ENCODE peak calls at places on chromosomes 6 and 20, in six cellular contexts. One of them, this sample, is unnamed.

GRCh38 chr6:112694986-112695385 is 347.9 kb downstream of the RFPL4B start:
- DNase-seq in cardiac muscle cell: no peak
- DNase-seq in HTR-8/SVneo: no peak
- DNase-seq in neural progenitor cell: peak
- DNase-seq in fibroblast of pulmonary artery: no peak
- DNase-seq in left lobe of liver: no peak
- DNase-seq in this sample: no peak

GRCh38 chr6:15444081-15444731 is 198.3 kb downstream of the JARID2 start:
- DNase-seq in cardiac muscle cell: no peak
- DNase-seq in HTR-8/SVneo: no peak
- DNase-seq in neural progenitor cell: no peak
- DNase-seq in fibroblast of pulmonary artery: no peak
- DNase-seq in left lobe of liver: no peak
- DNase-seq in this sample: no peak

GRCh38 chr20:62740286-62741141 is 31.9 kb downstream of the NTSR1 start:
- DNase-seq in cardiac muscle cell: peak
- DNase-seq in HTR-8/SVneo: peak
- DNase-seq in neural progenitor cell: no peak
- DNase-seq in fibroblast of pulmonary artery: peak
- DNase-seq in left lobe of liver: no peak
- DNase-seq in this sample: peak

GRCh38 chr6:17167327-17167979 is 65.6 kb downstream of the STMND1 start:
- DNase-seq in cardiac muscle cell: peak
- DNase-seq in HTR-8/SVneo: peak
- DNase-seq in neural progenitor cell: peak
- DNase-seq in fibroblast of pulmonary artery: peak
- DNase-seq in left lobe of liver: peak
- DNase-seq in this sample: peak

GRCh38 chr6:36743538-36744441 is 46.2 kb downstream of the RAB44 start:
- DNase-seq in cardiac muscle cell: no peak
- DNase-seq in HTR-8/SVneo: no peak
- DNase-seq in neural progenitor cell: no peak
- DNase-seq in fibroblast of pulmonary artery: no peak
- DNase-seq in left lobe of liver: no peak
- DNase-seq in this sample: peak

GRCh38 chr6:151091571-151091970 is 148.2 kb upstream of the AKAP12 start:
- DNase-seq in cardiac muscle cell: no peak
- DNase-seq in HTR-8/SVneo: no peak
- DNase-seq in neural progenitor cell: no peak
- DNase-seq in fibroblast of pulmonary artery: no peak
- DNase-seq in left lobe of liver: no peak
- DNase-seq in this sample: no peak

GRCh38 chr6:41338654-41339053 is 3.2 kb downstream of the NCR2 start:
- DNase-seq in cardiac muscle cell: no peak
- DNase-seq in HTR-8/SVneo: no peak
- DNase-seq in neural progenitor cell: no peak
- DNase-seq in fibroblast of pulmonary artery: no peak
- DNase-seq in left lobe of liver: no peak
- DNase-seq in this sample: no peak

GRCh38 chr6:105164418-105164817 is 15.4 kb downstream of the POPDC3 start:
- DNase-seq in cardiac muscle cell: peak
- DNase-seq in HTR-8/SVneo: peak
- DNase-seq in neural progenitor cell: no peak
- DNase-seq in fibroblast of pulmonary artery: peak
- DNase-seq in left lobe of liver: no peak
- DNase-seq in this sample: no peak

GRCh38 chr6:158500016-158500735 is 59.7 kb upstream of the TMEM181 start:
- DNase-seq in cardiac muscle cell: no peak
- DNase-seq in HTR-8/SVneo: peak
- DNase-seq in neural progenitor cell: no peak
- DNase-seq in fibroblast of pulmonary artery: peak
- DNase-seq in left lobe of liver: no peak
- DNase-seq in this sample: no peak

GRCh38 chr6:160013987-160014868 is 45.3 kb downstream of the IGF2R start:
- DNase-seq in cardiac muscle cell: peak
- DNase-seq in HTR-8/SVneo: no peak
- DNase-seq in neural progenitor cell: no peak
- DNase-seq in fibroblast of pulmonary artery: peak
- DNase-seq in left lobe of liver: no peak
- DNase-seq in this sample: no peak

GRCh38 chr6:90708410-90708809 is 121.5 kb upstream of the MAP3K7 start:
- DNase-seq in cardiac muscle cell: no peak
- DNase-seq in HTR-8/SVneo: no peak
- DNase-seq in neural progenitor cell: no peak
- DNase-seq in fibroblast of pulmonary artery: no peak
- DNase-seq in left lobe of liver: no peak
- DNase-seq in this sample: no peak

GRCh38 chr6:161010418-161010817 is 18.8 kb downstream of the MAP3K4 start:
- DNase-seq in cardiac muscle cell: peak
- DNase-seq in HTR-8/SVneo: no peak
- DNase-seq in neural progenitor cell: no peak
- DNase-seq in fibroblast of pulmonary artery: peak
- DNase-seq in left lobe of liver: no peak
- DNase-seq in this sample: no peak

GRCh38 chr20:63957690-63958441 is 1.6 kb upstream of the UCKL1 start:
- DNase-seq in cardiac muscle cell: peak
- DNase-seq in HTR-8/SVneo: no peak
- DNase-seq in neural progenitor cell: peak
- DNase-seq in fibroblast of pulmonary artery: peak
- DNase-seq in left lobe of liver: no peak
- DNase-seq in this sample: peak

GRCh38 chr6:39493174-39493573 is 170.7 kb upstream of the KCNK16 start:
- DNase-seq in cardiac muscle cell: peak
- DNase-seq in HTR-8/SVneo: no peak
- DNase-seq in neural progenitor cell: no peak
- DNase-seq in fibroblast of pulmonary artery: peak
- DNase-seq in left lobe of liver: no peak
- DNase-seq in this sample: no peak

GRCh38 chr6:138240476-138241245 is 22.4 kb upstream of the PBOV1 start:
- DNase-seq in cardiac muscle cell: no peak
- DNase-seq in HTR-8/SVneo: peak
- DNase-seq in neural progenitor cell: no peak
- DNase-seq in fibroblast of pulmonary artery: no peak
- DNase-seq in left lobe of liver: no peak
- DNase-seq in this sample: no peak

GRCh38 chr6:75244063-75244575 is 518 bp upstream of the COX7A2 start:
- DNase-seq in cardiac muscle cell: no peak
- DNase-seq in HTR-8/SVneo: no peak
- DNase-seq in neural progenitor cell: no peak
- DNase-seq in fibroblast of pulmonary artery: no peak
- DNase-seq in left lobe of liver: no peak
- DNase-seq in this sample: no peak

GRCh38 chr6:154410619-154411044 is 54.0 kb upstream of the IPCEF1 start:
- DNase-seq in cardiac muscle cell: peak
- DNase-seq in HTR-8/SVneo: peak
- DNase-seq in neural progenitor cell: no peak
- DNase-seq in fibroblast of pulmonary artery: peak
- DNase-seq in left lobe of liver: no peak
- DNase-seq in this sample: peak

GRCh38 chr20:42795399-42795798 is 394.3 kb downstream of the PTPRT start:
- DNase-seq in cardiac muscle cell: no peak
- DNase-seq in HTR-8/SVneo: no peak
- DNase-seq in neural progenitor cell: no peak
- DNase-seq in fibroblast of pulmonary artery: no peak
- DNase-seq in left lobe of liver: no peak
- DNase-seq in this sample: no peak

GRCh38 chr6:3297909-3298308 is 39.2 kb downstream of the PSMG4 start:
- DNase-seq in cardiac muscle cell: no peak
- DNase-seq in HTR-8/SVneo: no peak
- DNase-seq in neural progenitor cell: no peak
- DNase-seq in fibroblast of pulmonary artery: no peak
- DNase-seq in left lobe of liver: no peak
- DNase-seq in this sample: no peak

GRCh38 chr6:89035252-89036106 is 45.1 kb upstream of the PNRC1 start:
- DNase-seq in cardiac muscle cell: peak
- DNase-seq in HTR-8/SVneo: peak
- DNase-seq in neural progenitor cell: no peak
- DNase-seq in fibroblast of pulmonary artery: peak
- DNase-seq in left lobe of liver: peak
- DNase-seq in this sample: peak

GRCh38 chr6:3226422-3227362 is 761 bp downstream of the TUBB2B start:
- DNase-seq in cardiac muscle cell: no peak
- DNase-seq in HTR-8/SVneo: no peak
- DNase-seq in neural progenitor cell: peak
- DNase-seq in fibroblast of pulmonary artery: no peak
- DNase-seq in left lobe of liver: no peak
- DNase-seq in this sample: peak

GRCh38 chr6:72464791-72465691 is 156.8 kb upstream of the KCNQ5 start:
- DNase-seq in cardiac muscle cell: peak
- DNase-seq in HTR-8/SVneo: peak
- DNase-seq in neural progenitor cell: no peak
- DNase-seq in fibroblast of pulmonary artery: peak
- DNase-seq in left lobe of liver: no peak
- DNase-seq in this sample: no peak

GRCh38 chr6:16684896-16685554 is 76.2 kb downstream of the ATXN1 start:
- DNase-seq in cardiac muscle cell: peak
- DNase-seq in HTR-8/SVneo: no peak
- DNase-seq in neural progenitor cell: no peak
- DNase-seq in fibroblast of pulmonary artery: peak
- DNase-seq in left lobe of liver: no peak
- DNase-seq in this sample: no peak

GRCh38 chr6:45586216-45587171 is 208.8 kb upstream of the SUPT3H start:
- DNase-seq in cardiac muscle cell: no peak
- DNase-seq in HTR-8/SVneo: no peak
- DNase-seq in neural progenitor cell: peak
- DNase-seq in fibroblast of pulmonary artery: no peak
- DNase-seq in left lobe of liver: no peak
- DNase-seq in this sample: no peak

GRCh38 chr6:139927742-139928305 is 553.4 kb upstream of the CITED2 start:
- DNase-seq in cardiac muscle cell: no peak
- DNase-seq in HTR-8/SVneo: no peak
- DNase-seq in neural progenitor cell: no peak
- DNase-seq in fibroblast of pulmonary artery: no peak
- DNase-seq in left lobe of liver: no peak
- DNase-seq in this sample: peak

GRCh38 chr6:30325150-30325872 is 1.4 kb upstream of the TRIM39 start:
- DNase-seq in cardiac muscle cell: peak
- DNase-seq in HTR-8/SVneo: peak
- DNase-seq in neural progenitor cell: peak
- DNase-seq in fibroblast of pulmonary artery: peak
- DNase-seq in left lobe of liver: no peak
- DNase-seq in this sample: peak

GRCh38 chr20:11880694-11881093 is 37.0 kb upstream of the BTBD3 start:
- DNase-seq in cardiac muscle cell: no peak
- DNase-seq in HTR-8/SVneo: no peak
- DNase-seq in neural progenitor cell: no peak
- DNase-seq in fibroblast of pulmonary artery: no peak
- DNase-seq in left lobe of liver: no peak
- DNase-seq in this sample: no peak

GRCh38 chr6:168305091-168305749 is 14.4 kb downstream of the DACT2 start:
- DNase-seq in cardiac muscle cell: no peak
- DNase-seq in HTR-8/SVneo: no peak
- DNase-seq in neural progenitor cell: peak
- DNase-seq in fibroblast of pulmonary artery: no peak
- DNase-seq in left lobe of liver: no peak
- DNase-seq in this sample: no peak

GRCh38 chr6:144219056-144219685 is 66.0 kb upstream of the UTRN start:
- DNase-seq in cardiac muscle cell: peak
- DNase-seq in HTR-8/SVneo: peak
- DNase-seq in neural progenitor cell: peak
- DNase-seq in fibroblast of pulmonary artery: peak
- DNase-seq in left lobe of liver: no peak
- DNase-seq in this sample: no peak

GRCh38 chr20:4202441-4202840 is 187.1 kb upstream of the RNF24 start:
- DNase-seq in cardiac muscle cell: no peak
- DNase-seq in HTR-8/SVneo: no peak
- DNase-seq in neural progenitor cell: no peak
- DNase-seq in fibroblast of pulmonary artery: no peak
- DNase-seq in left lobe of liver: no peak
- DNase-seq in this sample: no peak

GRCh38 chr20:37968726-37969401 is 64.4 kb downstream of the TTI1 start:
- DNase-seq in cardiac muscle cell: no peak
- DNase-seq in HTR-8/SVneo: no peak
- DNase-seq in neural progenitor cell: peak
- DNase-seq in fibroblast of pulmonary artery: no peak
- DNase-seq in left lobe of liver: peak
- DNase-seq in this sample: no peak

GRCh38 chr20:1945660-1946059 is 48.2 kb downstream of the PDYN start:
- DNase-seq in cardiac muscle cell: no peak
- DNase-seq in HTR-8/SVneo: no peak
- DNase-seq in neural progenitor cell: no peak
- DNase-seq in fibroblast of pulmonary artery: no peak
- DNase-seq in left lobe of liver: no peak
- DNase-seq in this sample: no peak

GRCh38 chr6:34934516-34934915 is 45.5 kb downstream of the ANKS1A start:
- DNase-seq in cardiac muscle cell: peak
- DNase-seq in HTR-8/SVneo: no peak
- DNase-seq in neural progenitor cell: no peak
- DNase-seq in fibroblast of pulmonary artery: peak
- DNase-seq in left lobe of liver: peak
- DNase-seq in this sample: peak